ENCODE peak calls at places on chromosome 18, in eight cellular contexts. U, P, S, Y, I, A, R and X are unnamed samples.

GRCh38 chr18:11156977-11157376 is 7.6 kb upstream of the PIEZO2 start:
- DNase-seq in I (no peak), U (no peak), P (no peak), R (no peak), A (no peak), Y (no peak), S (no peak), X (no peak)

GRCh38 chr18:2442006-2442405 is 129.3 kb downstream of the METTL4 start:
- DNase-seq in Y (no peak), U (no peak), I (no peak), S (no peak), P (no peak), R (no peak), A (no peak), X (no peak)

GRCh38 chr18:58213931-58214431 is 170.0 kb downstream of the NEDD4L start:
- DNase-seq in Y (no peak), U (no peak), I (no peak), R (no peak), S (peak; percentile 59), P (no peak), A (no peak), X (no peak)

GRCh38 chr18:49651033-49651432 is 89.2 kb downstream of the LIPG start:
- DNase-seq in Y (no peak), U (no peak), S (no peak), P (no peak), I (no peak), A (no peak), R (no peak), X (no peak)

GRCh38 chr18:36636237-36636792 is 192.5 kb downstream of the TPGS2 start:
- DNase-seq in R (no peak), Y (no peak), I (no peak), S (no peak), P (no peak), A (no peak), U (no peak), X (no peak)

GRCh38 chr18:78612801-78613200 is 366.8 kb upstream of the SALL3 start:
- DNase-seq in A (no peak), P (no peak), S (no peak), I (no peak), R (no peak), Y (no peak), U (no peak), X (no peak)

GRCh38 chr18:34121157-34121807 is 103.4 kb downstream of the NOL4 start:
- DNase-seq in S (peak; percentile 37), A (no peak), P (peak; percentile 2), R (peak; percentile 42), I (no peak), U (no peak), Y (no peak), X (peak; percentile 16)

GRCh38 chr18:10797882-10798281 is 272.1 kb downstream of the NAPG start:
- DNase-seq in I (no peak), R (no peak), A (no peak), Y (no peak), P (no peak), U (no peak), S (no peak), X (no peak)

GRCh38 chr18:39721712-39722111 is 2156.1 kb upstream of the CELF4 start:
- DNase-seq in P (no peak), S (no peak), A (no peak), Y (no peak), R (no peak), U (no peak), I (no peak), X (no peak)

GRCh38 chr18:13222371-13223281 is 4.1 kb downstream of the LDLRAD4 start:
- DNase-seq in A (no peak), Y (peak; percentile 67), S (no peak), U (no peak), P (no peak), R (no peak), I (no peak), X (no peak)

GRCh38 chr18:26091047-26091630 is 726 bp upstream of the SS18 start:
- DNase-seq in A (no peak), U (peak; percentile 49), R (peak; percentile 81), S (no peak), Y (peak; percentile 83), I (no peak), P (peak; percentile 43), X (no peak)

GRCh38 chr18:3449702-3450357 is at the start of gene TGIF1:
- DNase-seq in I (peak; percentile 76), S (peak; percentile 60), U (no peak), R (peak; percentile 91), A (peak; percentile 89), P (peak; percentile 88), Y (peak; percentile 91), X (peak; percentile 85)

GRCh38 chr18:55982992-55983391 is 395.0 kb upstream of the TCF4 start:
- DNase-seq in Y (no peak), U (no peak), S (peak; percentile 12), I (peak; percentile 52), A (no peak), R (no peak), P (no peak), X (no peak)

GRCh38 chr18:9643549-9643948 is 29.2 kb upstream of the PPP4R1 start:
- DNase-seq in R (peak; percentile 84), U (no peak), P (peak; percentile 83), Y (no peak), S (peak; percentile 97), A (peak; percentile 63), I (peak; percentile 92), X (peak; percentile 98)

GRCh38 chr18:48674758-48675157 is 135.9 kb downstream of the CTIF start:
- DNase-seq in Y (no peak), I (no peak), P (no peak), S (no peak), R (no peak), U (no peak), A (no peak), X (no peak)

GRCh38 chr18:29588446-29589100 is 1411.6 kb upstream of the CDH2 start:
- DNase-seq in U (no peak), R (no peak), P (no peak), A (no peak), Y (no peak), I (no peak), S (no peak), X (no peak)

GRCh38 chr18:11163668-11164067 is 14.3 kb upstream of the PIEZO2 start:
- DNase-seq in U (no peak), I (peak; percentile 36), Y (no peak), R (no peak), P (no peak), A (no peak), S (no peak), X (peak; percentile 41)

GRCh38 chr18:76564636-76565237 is 69.7 kb upstream of the ZNF516 start:
- DNase-seq in R (no peak), S (no peak), Y (no peak), I (no peak), P (no peak), A (no peak), U (no peak), X (no peak)

GRCh38 chr18:25125670-25126069 is 226.3 kb downstream of the ZNF521 start:
- DNase-seq in P (no peak), I (no peak), U (no peak), A (no peak), R (no peak), S (no peak), Y (no peak), X (no peak)

GRCh38 chr18:76262956-76263955 is 231.8 kb downstream of the ZNF516 start:
- DNase-seq in I (no peak), Y (no peak), U (no peak), P (no peak), S (no peak), A (no peak), R (no peak), X (no peak)

GRCh38 chr18:49531678-49532153 is 30.1 kb upstream of the LIPG start:
- DNase-seq in R (no peak), P (peak; percentile 69), A (no peak), U (no peak), I (no peak), Y (no peak), S (no peak), X (no peak)

GRCh38 chr18:9900699-9901098 is 13.1 kb upstream of the VAPA start:
- DNase-seq in Y (no peak), S (no peak), I (no peak), A (no peak), R (no peak), U (no peak), P (no peak), X (no peak)

GRCh38 chr18:26335139-26335933 is 109.1 kb downstream of the TAF4B start:
- DNase-seq in A (peak; percentile 57), I (no peak), P (no peak), U (no peak), S (no peak), R (no peak), Y (no peak), X (peak; percentile 19)

GRCh38 chr18:62399781-62400308 is 74.7 kb downstream of the TNFRSF11A start:
- DNase-seq in I (peak; percentile 46), A (no peak), Y (no peak), P (peak; percentile 21), U (no peak), R (peak; percentile 42), S (no peak), X (peak; percentile 7)
- TF ChIP-seq CTCF in I (peak; percentile 52), A (no peak), Y (no peak), P (peak; percentile 39), U (no peak), R (peak; percentile 11), S (peak; percentile 55), X (peak; percentile 20)

GRCh38 chr18:32019251-32019943 is 772 bp downstream of the RNF125 start:
- DNase-seq in U (peak; percentile 51), R (peak; percentile 51), S (peak; percentile 5), P (peak; percentile 2), A (no peak), I (no peak), Y (peak; percentile 33), X (peak; percentile 29)
- TF ChIP-seq CTCF in U (peak; percentile 2), R (no peak), S (no peak), P (no peak), A (no peak), I (no peak), Y (no peak), X (no peak)

GRCh38 chr18:45166341-45167108 is 448.8 kb upstream of the SLC14A2 start:
- DNase-seq in P (no peak), S (peak; percentile 91), I (no peak), R (peak; percentile 97), U (no peak), A (no peak), Y (peak; percentile 41), X (peak; percentile 87)

GRCh38 chr18:45165871-45166270 is 449.4 kb upstream of the SLC14A2 start:
- DNase-seq in I (no peak), P (no peak), A (no peak), Y (no peak), S (no peak), U (no peak), R (no peak), X (no peak)

GRCh38 chr18:45168883-45169585 is 446.2 kb upstream of the SLC14A2 start:
- DNase-seq in S (peak; percentile 60), I (no peak), P (no peak), U (no peak), R (peak; percentile 90), A (no peak), Y (no peak), X (peak; percentile 85)

GRCh38 chr18:45167631-45168225 is 447.5 kb upstream of the SLC14A2 start:
- DNase-seq in P (no peak), S (peak; percentile 79), R (peak; percentile 38), Y (no peak), U (no peak), I (no peak), A (no peak), X (peak; percentile 80)

GRCh38 chr18:45167109-45167551 is 448.1 kb upstream of the SLC14A2 start:
- DNase-seq in U (no peak), Y (no peak), S (peak; percentile 72), R (peak; percentile 26), A (no peak), P (no peak), I (no peak), X (peak; percentile 52)
- TF ChIP-seq CTCF in U (no peak), Y (no peak), S (no peak), R (no peak), A (no peak), P (no peak), I (no peak), X (no peak)

GRCh38 chr18:63890950-63891304 is 3.4 kb downstream of the SERPINB2 start:
- DNase-seq in I (peak; percentile 21), P (peak; percentile 0), U (no peak), Y (no peak), S (no peak), A (no peak), R (no peak), X (peak; percentile 21)
- TF ChIP-seq CTCF in I (no peak), P (no peak), U (peak; percentile 33), Y (no peak), S (no peak), A (no peak), R (no peak), X (no peak)